ENCODE peak calls at places on chromosomes 16 and 17, in five cellular contexts. L is AG10803; C is tibial nerve; O is fibroblast of the aortic adventitia; I is CD4-positive, alpha-beta T cell. Z is an unnamed sample.

GRCh38 chr16:3814755-3815154 is 65.8 kb downstream of the CREBBP start:
- DNase-seq in L (no peak), C (no peak), O (no peak), I (no peak), Z (no peak)

GRCh38 chr16:11402051-11402744 is 56.9 kb downstream of the RMI2 start:
- DNase-seq in L (no peak), C (no peak), O (no peak), I (no peak), Z (no peak)

GRCh38 chr16:69497876-69498596 is 67.7 kb upstream of the NFAT5 start:
- DNase-seq in L (no peak), C (no peak), O (no peak), I (no peak), Z (no peak)

GRCh38 chr16:56620311-56620897 is 5.2 kb upstream of the MT1E start:
- DNase-seq in L (no peak), C (no peak), O (no peak), I (no peak), Z (no peak)

GRCh38 chr16:56609463-56609921 is 1.1 kb downstream of the MT2A start:
- DNase-seq in L (peak; percentile 86), C (peak; percentile 84), O (peak; percentile 88), I (peak; percentile 70), Z (no peak)

GRCh38 chr16:14678748-14679497 is 15.2 kb downstream of the PLA2G10 start:
- DNase-seq in L (no peak), C (no peak), O (no peak), I (no peak), Z (no peak)

GRCh38 chr16:72425571-72426341 is 253.8 kb upstream of the PMFBP1 start:
- DNase-seq in L (no peak), C (no peak), O (no peak), I (no peak), Z (no peak)

GRCh38 chr16:68406458-68407041 is 41.8 kb downstream of the SMPD3 start:
- DNase-seq in L (peak; percentile 60), C (no peak), O (no peak), I (no peak), Z (no peak)

GRCh38 chr17:44247346-44248219 is 20.4 kb downstream of the SLC4A1 start:
- DNase-seq in L (no peak), C (no peak), O (no peak), I (no peak), Z (no peak)

GRCh38 chr17:57404073-57404472 is 147.8 kb downstream of the MSI2 start:
- DNase-seq in L (no peak), C (no peak), O (no peak), I (no peak), Z (no peak)

GRCh38 chr17:45852535-45853297 is 8.0 kb downstream of the SPPL2C start:
- DNase-seq in L (peak; percentile 48), C (peak; percentile 85), O (peak; percentile 71), I (peak; percentile 56), Z (no peak)

GRCh38 chr16:8865145-8865882 is 3.5 kb downstream of the CARHSP1 start:
- DNase-seq in L (no peak), C (no peak), O (no peak), I (no peak), Z (no peak)

GRCh38 chr16:81539009-81539820 is 94.6 kb downstream of the CMIP start:
- DNase-seq in L (peak; percentile 47), C (no peak), O (peak; percentile 70), I (no peak), Z (no peak)

GRCh38 chr16:14579266-14579665 is 50.8 kb downstream of the PARN start:
- DNase-seq in L (no peak), C (no peak), O (no peak), I (no peak), Z (no peak)

DNA sequence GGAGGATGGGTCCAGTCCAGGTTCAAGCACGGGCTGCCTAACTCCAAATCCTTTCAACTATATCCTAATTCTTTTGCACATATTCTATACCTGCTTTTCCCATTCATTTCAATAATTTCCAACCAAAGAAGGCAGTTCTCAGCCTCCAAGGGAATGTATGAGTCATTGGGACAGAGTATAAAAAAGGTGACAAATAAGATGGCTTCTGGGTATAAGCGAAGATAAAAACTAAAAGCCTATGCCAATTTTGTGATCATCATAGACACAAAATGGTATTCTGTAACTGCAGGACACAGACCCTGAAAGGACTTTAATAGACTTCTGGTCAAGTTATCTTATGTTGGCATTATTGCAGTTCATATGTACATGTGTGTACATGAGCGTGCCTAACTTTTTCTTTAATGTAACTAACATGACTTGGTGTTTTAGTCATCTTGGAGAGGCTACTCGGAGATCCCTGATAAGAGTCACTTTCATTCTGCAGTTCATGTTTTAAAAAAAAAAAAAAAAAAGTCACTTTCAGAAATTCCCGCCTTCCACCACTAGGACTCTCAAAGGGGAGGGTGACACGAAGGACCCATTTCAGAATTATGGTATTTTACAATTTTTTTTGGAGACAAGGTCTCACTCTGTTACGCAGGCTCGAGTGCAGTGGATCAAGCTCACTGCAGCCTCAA is 17.3 kb downstream of the COG1 start:
- DNase-seq in L (no peak), C (no peak), O (peak; percentile 25), I (no peak), Z (no peak)
- TF ChIP-seq CTCF in L (peak; percentile 44), C (no peak), O (peak; percentile 52), I (no peak), Z (peak; percentile 34)

DNA sequence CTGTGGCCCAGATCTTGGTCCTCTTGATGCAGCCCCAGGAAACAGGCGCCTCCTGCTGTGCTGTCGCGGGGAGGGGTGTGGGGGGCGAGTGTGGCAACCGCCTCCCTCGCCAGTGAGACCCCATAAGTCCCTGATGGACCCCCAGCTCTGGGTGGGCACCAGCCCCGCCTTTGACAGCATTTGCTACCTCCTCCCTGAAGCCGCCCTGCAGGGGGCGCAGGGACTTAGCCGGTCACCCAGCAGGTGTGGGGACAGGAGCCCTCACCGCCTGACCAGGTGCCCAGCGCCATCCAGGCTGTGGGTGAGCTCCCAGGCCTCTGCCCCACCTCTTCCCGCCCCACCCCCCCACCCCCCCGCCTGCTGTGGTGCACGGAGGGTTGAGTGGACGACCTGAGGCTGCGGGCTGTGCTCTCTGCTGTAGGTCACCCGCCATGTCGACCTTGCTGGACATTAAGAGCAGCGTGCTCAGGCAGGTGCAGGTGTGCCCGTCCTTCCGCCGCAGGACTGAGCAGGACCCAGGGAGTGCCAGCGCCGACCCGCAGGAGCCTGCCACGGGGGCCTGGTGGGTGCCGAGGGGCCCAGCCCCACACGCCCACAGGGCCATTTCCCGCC is 4.8 kb downstream of the BAIAP3 start:
- DNase-seq in L (no peak), C (no peak), O (no peak), I (no peak), Z (no peak)
- TF ChIP-seq CTCF in L (no peak), C (no peak), O (peak; percentile 7), I (no peak), Z (peak; percentile 34)

DNA sequence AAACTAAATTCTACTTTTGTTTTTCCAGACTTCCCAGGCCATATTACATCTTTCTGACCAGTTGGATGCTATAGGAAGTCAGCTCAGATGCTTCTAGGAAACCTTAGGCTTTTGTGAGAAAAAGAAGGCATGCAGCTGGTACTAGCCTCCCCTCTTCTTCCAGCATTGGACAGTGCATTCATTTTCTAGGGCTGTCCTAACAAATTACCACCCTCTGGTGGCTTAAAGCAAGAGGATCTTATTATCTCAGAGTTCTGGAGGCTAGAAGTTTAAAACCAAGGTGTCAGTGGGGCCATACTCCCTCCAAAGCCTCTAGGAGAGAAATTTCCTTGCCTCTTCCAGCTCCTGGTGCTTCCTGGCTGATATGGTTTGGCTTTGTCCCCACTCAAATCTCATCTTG is 467.8 kb downstream of the SLC39A11 start:
- DNase-seq in L (no peak), C (no peak), O (no peak), I (no peak), Z (no peak)
- TF ChIP-seq CTCF in L (no peak), C (no peak), O (no peak), I (no peak), Z (no peak)

GRCh38 chr16:88925540-88925887 is 51.5 kb downstream of the CBFA2T3 start:
- DNase-seq in L (no peak), C (no peak), O (no peak), I (no peak), Z (no peak)

GRCh38 chr16:88926374-88926990 is 50.5 kb downstream of the CBFA2T3 start:
- DNase-seq in L (no peak), C (no peak), O (no peak), I (no peak), Z (no peak)

GRCh38 chr16:88923926-88924833 is 52.8 kb downstream of the CBFA2T3 start:
- DNase-seq in L (no peak), C (no peak), O (no peak), I (no peak), Z (no peak)

GRCh38 chr16:88923450-88923849 is 53.6 kb downstream of the CBFA2T3 start:
- DNase-seq in L (no peak), C (no peak), O (no peak), I (no peak), Z (no peak)

GRCh38 chr16:88924834-88925539 is 52.0 kb downstream of the CBFA2T3 start:
- DNase-seq in L (peak; percentile 78), C (no peak), O (peak; percentile 86), I (no peak), Z (peak; percentile 94)
- TF ChIP-seq CTCF in L (peak; percentile 54), C (no peak), O (peak; percentile 54), I (no peak), Z (peak; percentile 42)

DNA sequence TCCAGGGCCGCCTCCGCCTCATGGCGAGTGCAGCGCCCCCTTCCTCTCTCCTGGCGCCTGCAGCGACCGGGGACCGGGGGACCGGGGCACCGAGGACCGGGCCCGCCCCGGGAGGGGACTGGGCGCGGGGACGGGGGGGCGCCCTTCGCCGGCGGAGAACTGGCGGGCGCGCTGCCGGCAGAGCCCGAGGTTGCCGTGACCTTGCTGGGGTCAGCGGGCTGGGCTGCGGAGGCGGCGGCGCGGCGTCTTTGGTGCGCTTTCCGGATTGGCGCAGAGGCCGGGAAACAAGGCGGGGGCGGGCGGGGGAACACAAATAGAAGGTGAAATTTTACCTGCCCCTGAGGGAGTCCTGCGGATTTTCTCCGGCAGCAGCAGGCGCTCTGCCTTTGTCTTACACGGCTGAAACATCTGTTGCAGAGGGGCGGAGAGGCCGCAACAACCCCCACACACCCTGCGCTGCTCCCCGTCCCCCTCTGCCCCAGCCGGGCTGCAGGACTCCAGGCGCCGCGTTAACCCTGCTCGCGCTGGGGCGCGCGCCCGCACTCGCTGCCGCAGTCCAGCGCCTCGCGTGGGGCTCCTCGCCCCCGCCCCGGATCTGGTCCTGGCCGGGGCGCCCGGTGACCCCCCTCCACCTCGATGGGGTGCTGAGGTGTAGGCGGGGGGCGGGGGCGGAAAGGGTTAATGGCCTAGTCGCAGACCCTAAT is 53.5 kb downstream of the SREBF1 start:
- DNase-seq in L (no peak), C (peak; percentile 45), O (no peak), I (peak; percentile 66), Z (no peak)
- TF ChIP-seq CTCF in L (no peak), C (no peak), O (no peak), I (peak; percentile 22), Z (peak; percentile 47)